ENCODE peak calls at places on chromosomes 11 and 22, in four cellular contexts. Y is SJSA1; J is activated CD4-positive, CD25-positive, alpha-beta regulatory T cell; C is H54. Q is an unnamed sample.

GRCh38 chr11:13465909-13466371 is 2.9 kb upstream of the BTBD10 start:
- DNase-seq in Y (peak; percentile 47), J (no peak), C (no peak), Q (no peak)

GRCh38 chr11:17779861-17780594 is 45.4 kb downstream of the KCNC1 start:
- DNase-seq in Y (no peak), J (no peak), C (no peak), Q (no peak)

GRCh38 chr22:21688341-21688705 is 22.5 kb downstream of the PPIL2 start:
- DNase-seq in Y (no peak), J (no peak), C (no peak), Q (no peak)

GRCh38 chr11:5689551-5689983 is at the start of gene TRIM22:
- DNase-seq in Y (peak; percentile 86), J (peak; percentile 26), C (peak; percentile 29), Q (no peak)

GRCh38 chr22:38736257-38736570 is 19.6 kb downstream of the SUN2 start:
- DNase-seq in Y (no peak), J (no peak), C (no peak), Q (no peak)

GRCh38 chr11:64314146-64314804 is 3.1 kb downstream of the TRMT112 start:
- DNase-seq in Y (no peak), J (no peak), C (no peak), Q (no peak)

GRCh38 chr11:38646382-38646781 is 2048.3 kb upstream of the RAG2 start:
- DNase-seq in Y (no peak), J (no peak), C (no peak), Q (no peak)

GRCh38 chr22:20051927-20052308 is 28.1 kb upstream of the DGCR8 start:
- DNase-seq in Y (no peak), J (no peak), C (no peak), Q (no peak)

GRCh38 chr22:23862103-23862502 is 4.4 kb downstream of the SLC2A11 start:
- DNase-seq in Y (peak; percentile 33), J (no peak), C (peak; percentile 35), Q (peak; percentile 54)

GRCh38 chr11:66725646-66726045 is 3.4 kb downstream of the SPTBN2 start:
- DNase-seq in Y (no peak), J (no peak), C (no peak), Q (no peak)

GRCh38 chr11:63710476-63711217 is 29.3 kb downstream of the RTN3 start:
- DNase-seq in Y (no peak), J (no peak), C (no peak), Q (peak; percentile 42)